ENCODE peak calls at places on chromosomes 16 and 17, in five cellular contexts. D is heart left ventricle, L is fibroblast of the aortic adventitia, J is upper lobe of right lung, E is sigmoid colon. F is an unnamed sample.

GRCh38 chr17:45223541-45224528 is 2.1 kb downstream of the FMNL1 start:
- DNase-seq in J (no peak), L (no peak), E (no peak), D (no peak), F (no peak)

GRCh38 chr17:83196973-83197880 is 117.8 kb downstream of the METRNL start:
- DNase-seq in L (peak), J (peak), D (peak), E (peak), F (no peak)

GRCh38 chr16:600781-601180 is 10.9 kb downstream of the RAB40C start:
- DNase-seq in D (no peak), E (no peak), J (no peak), L (no peak), F (no peak)

GRCh38 chr17:32156656-32157055 is 14.4 kb downstream of the RHOT1 start:
- DNase-seq in J (no peak), L (no peak), E (no peak), D (no peak), F (no peak)

GRCh38 chr16:58471209-58471975 is 28.6 kb upstream of the NDRG4 start:
- DNase-seq in J (no peak), E (no peak), L (no peak), D (no peak), F (no peak)

GRCh38 chr17:82959990-82960418 is 119.4 kb upstream of the METRNL start:
- DNase-seq in E (peak), J (peak), D (no peak), L (no peak), F (no peak)

GRCh38 chr17:74408830-74409229 is 23.1 kb upstream of the GPRC5C start:
- DNase-seq in E (no peak), J (no peak), D (no peak), L (no peak), F (no peak)

GRCh38 chr17:72097144-72097543 is 23.7 kb upstream of the SOX9 start:
- DNase-seq in L (no peak), J (no peak), D (no peak), E (no peak), F (no peak)

GRCh38 chr16:49932943-49933342 is 77.0 kb upstream of the ZNF423 start:
- DNase-seq in J (peak), E (peak), D (no peak), L (peak), F (no peak)

GRCh38 chr17:27462149-27462548 is 5.9 kb downstream of the KSR1 start:
- DNase-seq in D (no peak), E (no peak), J (no peak), L (no peak), F (no peak)

GRCh38 chr17:50518265-50519023 is 10.2 kb downstream of the MYCBPAP start:
- DNase-seq in E (peak), D (no peak), J (no peak), L (no peak), F (no peak)

GRCh38 chr16:3945751-3946603 is 65.5 kb upstream of the CREBBP start:
- DNase-seq in J (peak), E (no peak), D (no peak), L (peak), F (peak)

GRCh38 chr16:3948378-3948995 is 68.0 kb upstream of the CREBBP start:
- DNase-seq in J (peak), L (no peak), E (peak), D (no peak), F (no peak)

GRCh38 chr16:3949946-3950342 is 69.4 kb upstream of the CREBBP start:
- DNase-seq in D (no peak), E (no peak), L (no peak), J (peak), F (no peak)

GRCh38 chr16:3949287-3949686 is 68.8 kb upstream of the CREBBP start:
- DNase-seq in L (peak), E (peak), D (no peak), J (peak), F (no peak)

GRCh38 chr16:3946604-3947180 is 66.2 kb upstream of the CREBBP start:
- DNase-seq in J (peak), E (no peak), D (no peak), L (no peak), F (no peak)
- H3K4me3 ChIP-seq in J (no peak), E (no peak), D (no peak), L (no peak), F (no peak)

GRCh38 chr16:30370444-30371247 is at the start of gene TBC1D10B:
- DNase-seq in D (peak), J (peak), E (peak), L (peak), F (peak)
- TF ChIP-seq CTCF in D (peak), J (peak), E (no peak), L (peak), F (peak)

GRCh38 chr17:35775583-35775982 is 14.9 kb downstream of the C17orf50 start:
- DNase-seq in D (no peak), L (no peak), J (no peak), E (no peak), F (no peak)

GRCh38 chr17:35775039-35775438 is 14.4 kb downstream of the C17orf50 start:
- DNase-seq in J (no peak), L (no peak), D (no peak), E (no peak), F (no peak)

GRCh38 chr17:35780876-35781409 is 14.5 kb downstream of the MMP28 start:
- DNase-seq in L (no peak), E (no peak), D (no peak), J (no peak), F (no peak)

GRCh38 chr17:35774499-35774898 is 13.8 kb downstream of the C17orf50 start:
- DNase-seq in E (peak), L (peak), D (no peak), J (peak), F (no peak)

GRCh38 chr17:35778641-35779196 is 16.7 kb downstream of the MMP28 start:
- DNase-seq in D (no peak), L (no peak), E (no peak), J (no peak), F (no peak)
- H3K4me3 ChIP-seq in D (no peak), L (no peak), E (no peak), J (no peak), F (no peak)

GRCh38 chr17:30969989-30970680 is 704 bp upstream of the RNF135 start:
- DNase-seq in L (peak), D (no peak), J (no peak), E (no peak), F (no peak)
- TF ChIP-seq CTCF in L (peak), D (no peak), J (no peak), E (no peak), F (no peak)

F was measured in retinal pigment epithelial cell.